ENCODE peak calls at places on chromosomes 4 and X, in seven cellular contexts. One of them, this sample, is unnamed.

GRCh38 chr4:169234137-169234855 is 36.5 kb downstream of the SH3RF1 start:
- DNase-seq in HCT116: no peak
- DNase-seq in SK-N-SH: no peak
- DNase-seq in HepG2: no peak
- DNase-seq in K562: no peak
- DNase-seq in GM12878: no peak
- DNase-seq in H1: no peak
- DNase-seq in this sample: no peak

GRCh38 chr4:60089546-60090273 is 1110.4 kb upstream of the ADGRL3 start:
- DNase-seq in HCT116: no peak
- DNase-seq in SK-N-SH: no peak
- DNase-seq in HepG2: no peak
- DNase-seq in K562: no peak
- DNase-seq in GM12878: no peak
- DNase-seq in H1: no peak
- DNase-seq in this sample: no peak

GRCh38 chrX:110430293-110431076 is 71.8 kb downstream of the RTL9 start:
- DNase-seq in HCT116: no peak
- DNase-seq in SK-N-SH: no peak
- DNase-seq in HepG2: no peak
- DNase-seq in K562: no peak
- DNase-seq in GM12878: no peak
- DNase-seq in H1: no peak
- DNase-seq in this sample: no peak

GRCh38 chrX:1516596-1517104 is 20.3 kb downstream of the P2RY8 start:
- DNase-seq in HCT116: no peak
- DNase-seq in SK-N-SH: no peak
- DNase-seq in HepG2: no peak
- DNase-seq in K562: no peak
- DNase-seq in GM12878: no peak
- DNase-seq in H1: no peak
- DNase-seq in this sample: no peak

GRCh38 chr4:130511776-130512175 is 1415.8 kb downstream of the C4orf33 start:
- DNase-seq in HCT116: no peak
- DNase-seq in SK-N-SH: no peak
- DNase-seq in HepG2: no peak
- DNase-seq in K562: no peak
- DNase-seq in GM12878: no peak
- DNase-seq in H1: no peak
- DNase-seq in this sample: no peak

GRCh38 chrX:110915579-110915978 is 120.0 kb upstream of the CHRDL1 start:
- DNase-seq in HCT116: no peak
- DNase-seq in SK-N-SH: no peak
- DNase-seq in HepG2: no peak
- DNase-seq in K562: no peak
- DNase-seq in GM12878: no peak
- DNase-seq in H1: no peak
- DNase-seq in this sample: no peak

GRCh38 chr4:16627999-16628398 is 270.4 kb downstream of the LDB2 start:
- DNase-seq in HCT116: no peak
- DNase-seq in SK-N-SH: no peak
- DNase-seq in HepG2: no peak
- DNase-seq in K562: no peak
- DNase-seq in GM12878: no peak
- DNase-seq in H1: no peak
- DNase-seq in this sample: no peak

GRCh38 chrX:69179380-69179911 is 14.2 kb upstream of the PJA1 start:
- DNase-seq in HCT116: no peak
- DNase-seq in SK-N-SH: peak
- DNase-seq in HepG2: no peak
- DNase-seq in K562: no peak
- DNase-seq in GM12878: no peak
- DNase-seq in H1: no peak
- DNase-seq in this sample: no peak

GRCh38 chr4:41154814-41155177 is 59.5 kb downstream of the APBB2 start:
- DNase-seq in HCT116: no peak
- DNase-seq in SK-N-SH: no peak
- DNase-seq in HepG2: no peak
- DNase-seq in K562: no peak
- DNase-seq in GM12878: no peak
- DNase-seq in H1: no peak
- DNase-seq in this sample: no peak

GRCh38 chr4:76003015-76003414 is 4.3 kb downstream of the CXCL9 start:
- DNase-seq in HCT116: no peak
- DNase-seq in SK-N-SH: no peak
- DNase-seq in HepG2: no peak
- DNase-seq in K562: no peak
- DNase-seq in GM12878: no peak
- DNase-seq in H1: no peak
- DNase-seq in this sample: no peak

GRCh38 chr4:75514949-75515612 is 808 bp downstream of the THAP6 start:
- DNase-seq in HCT116: no peak
- DNase-seq in SK-N-SH: peak
- DNase-seq in HepG2: no peak
- DNase-seq in K562: no peak
- DNase-seq in GM12878: peak
- DNase-seq in H1: no peak
- DNase-seq in this sample: no peak

GRCh38 chr4:182715548-182715947 is 201.6 kb downstream of the DCTD start:
- DNase-seq in HCT116: no peak
- DNase-seq in SK-N-SH: no peak
- DNase-seq in HepG2: no peak
- DNase-seq in K562: no peak
- DNase-seq in GM12878: no peak
- DNase-seq in H1: no peak
- DNase-seq in this sample: no peak

GRCh38 chr4:51825341-51825740 is 17.6 kb upstream of the DCUN1D4 start:
- DNase-seq in HCT116: no peak
- DNase-seq in SK-N-SH: no peak
- DNase-seq in HepG2: no peak
- DNase-seq in K562: no peak
- DNase-seq in GM12878: no peak
- DNase-seq in H1: no peak
- DNase-seq in this sample: no peak

GRCh38 chr4:10186228-10187214 is 69.9 kb upstream of the WDR1 start:
- DNase-seq in HCT116: no peak
- DNase-seq in SK-N-SH: no peak
- DNase-seq in HepG2: no peak
- DNase-seq in K562: peak
- DNase-seq in GM12878: no peak
- DNase-seq in H1: no peak
- DNase-seq in this sample: no peak

GRCh38 chr4:104490770-104491395 is 3.8 kb downstream of the CXXC4 start:
- DNase-seq in HCT116: no peak
- DNase-seq in SK-N-SH: peak
- DNase-seq in HepG2: peak
- DNase-seq in K562: peak
- DNase-seq in GM12878: no peak
- DNase-seq in H1: no peak
- DNase-seq in this sample: peak

GRCh38 chrX:39645059-39645895 is 452.5 kb downstream of the BCOR start:
- DNase-seq in HCT116: no peak
- DNase-seq in SK-N-SH: no peak
- DNase-seq in HepG2: no peak
- DNase-seq in K562: peak
- DNase-seq in GM12878: no peak
- DNase-seq in H1: no peak
- DNase-seq in this sample: no peak

DNA sequence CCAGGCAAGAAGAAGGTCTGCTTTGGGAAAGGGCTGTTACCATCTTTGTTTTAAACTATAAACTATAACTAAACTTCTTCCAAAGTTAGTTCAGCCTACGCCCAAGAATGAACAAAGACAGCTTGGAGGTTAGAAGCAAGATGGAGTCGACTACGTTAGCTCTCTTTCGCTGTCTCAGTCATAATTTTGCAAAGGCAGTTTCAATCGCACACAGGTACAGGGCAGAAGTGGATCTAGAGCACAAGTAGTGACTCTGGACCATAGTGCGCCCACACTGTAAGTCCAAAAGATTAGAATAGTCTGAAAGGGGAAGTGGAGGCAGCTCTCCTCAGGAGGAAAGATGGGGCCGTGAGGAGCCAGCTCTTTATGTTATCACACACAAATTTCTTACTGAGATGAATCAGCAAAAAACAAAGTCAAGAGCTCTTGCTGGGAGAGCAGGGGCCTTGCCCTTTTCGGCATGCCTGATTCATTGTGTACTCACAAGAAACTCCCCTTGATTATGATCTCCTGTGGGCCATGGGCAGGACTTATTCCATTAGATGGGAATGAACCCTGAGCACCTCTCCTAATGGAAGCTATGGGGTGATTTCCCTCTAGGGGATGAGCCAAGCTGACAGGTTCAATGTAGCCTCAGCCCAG is 58.6 kb downstream of the FUNDC1 start:
- DNase-seq in HCT116: no peak
- DNase-seq in SK-N-SH: no peak
- DNase-seq in HepG2: no peak
- DNase-seq in K562: peak
- DNase-seq in GM12878: no peak
- DNase-seq in H1: no peak
- DNase-seq in this sample: no peak
- TF ChIP-seq JUND in HCT116: no peak
- TF ChIP-seq JUND in SK-N-SH: no peak
- TF ChIP-seq JUND in HepG2: no peak
- TF ChIP-seq JUND in K562: peak
- TF ChIP-seq JUND in GM12878: no peak
- TF ChIP-seq JUND in H1: no peak
- TF ChIP-seq JUND in this sample: no peak

GRCh38 chr4:7423391-7423790 is 11.3 kb downstream of the PSAPL1 start:
- DNase-seq in HCT116: no peak
- DNase-seq in SK-N-SH: peak
- DNase-seq in HepG2: no peak
- DNase-seq in K562: no peak
- DNase-seq in GM12878: no peak
- DNase-seq in H1: no peak
- DNase-seq in this sample: no peak

GRCh38 chr4:7424553-7425111 is 10.1 kb downstream of the PSAPL1 start:
- DNase-seq in HCT116: no peak
- DNase-seq in SK-N-SH: peak
- DNase-seq in HepG2: no peak
- DNase-seq in K562: no peak
- DNase-seq in GM12878: no peak
- DNase-seq in H1: no peak
- DNase-seq in this sample: no peak

GRCh38 chr4:7425171-7425570 is 9.6 kb downstream of the PSAPL1 start:
- DNase-seq in HCT116: no peak
- DNase-seq in SK-N-SH: peak
- DNase-seq in HepG2: no peak
- DNase-seq in K562: no peak
- DNase-seq in GM12878: no peak
- DNase-seq in H1: no peak
- DNase-seq in this sample: no peak

GRCh38 chr4:7422898-7423180 is 11.9 kb downstream of the PSAPL1 start:
- DNase-seq in HCT116: no peak
- DNase-seq in SK-N-SH: peak
- DNase-seq in HepG2: no peak
- DNase-seq in K562: no peak
- DNase-seq in GM12878: no peak
- DNase-seq in H1: no peak
- DNase-seq in this sample: no peak

DNA sequence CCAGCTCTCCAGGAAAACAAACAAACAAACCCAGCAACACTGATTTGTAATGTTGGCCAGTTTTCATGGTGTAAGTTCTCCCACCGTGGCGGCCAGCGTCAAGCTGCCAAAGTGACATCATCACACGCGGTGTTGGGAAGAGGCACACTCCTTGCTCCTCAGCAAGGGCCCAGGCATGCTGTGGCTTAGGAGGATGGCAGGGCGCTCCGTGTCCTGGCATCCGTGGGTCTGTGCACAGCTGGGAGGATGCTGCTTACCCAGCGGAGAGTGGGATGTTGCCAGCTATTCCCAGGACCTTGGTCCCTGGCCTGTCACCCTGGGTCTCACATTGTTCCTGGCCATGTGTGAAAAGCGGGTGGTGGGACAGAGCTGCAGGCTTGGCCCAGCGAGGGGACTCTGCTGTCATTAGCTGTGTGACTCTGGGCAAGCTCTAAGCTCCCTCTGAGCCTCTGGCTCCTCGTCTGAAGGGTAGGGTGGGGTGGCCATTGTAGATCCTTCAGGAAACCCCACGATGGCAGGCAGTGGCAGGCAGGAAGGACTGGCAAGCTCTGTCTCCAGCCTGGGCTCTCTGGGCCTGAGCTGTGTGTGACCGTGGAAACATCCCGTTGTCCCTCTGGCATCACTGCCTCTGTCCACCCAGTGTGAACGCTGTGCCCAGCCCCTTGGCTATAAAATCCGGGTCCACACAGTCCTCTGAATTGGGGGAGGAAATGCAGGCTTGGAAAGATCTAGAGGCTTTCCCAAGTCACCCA is 10.8 kb downstream of the PSAPL1 start:
- DNase-seq in HCT116: no peak
- DNase-seq in SK-N-SH: peak
- DNase-seq in HepG2: no peak
- DNase-seq in K562: no peak
- DNase-seq in GM12878: no peak
- DNase-seq in H1: no peak
- DNase-seq in this sample: no peak
- TF ChIP-seq JUND in HCT116: no peak
- TF ChIP-seq JUND in SK-N-SH: no peak
- TF ChIP-seq JUND in HepG2: no peak
- TF ChIP-seq JUND in K562: no peak
- TF ChIP-seq JUND in GM12878: no peak
- TF ChIP-seq JUND in H1: no peak
- TF ChIP-seq JUND in this sample: no peak

DNA sequence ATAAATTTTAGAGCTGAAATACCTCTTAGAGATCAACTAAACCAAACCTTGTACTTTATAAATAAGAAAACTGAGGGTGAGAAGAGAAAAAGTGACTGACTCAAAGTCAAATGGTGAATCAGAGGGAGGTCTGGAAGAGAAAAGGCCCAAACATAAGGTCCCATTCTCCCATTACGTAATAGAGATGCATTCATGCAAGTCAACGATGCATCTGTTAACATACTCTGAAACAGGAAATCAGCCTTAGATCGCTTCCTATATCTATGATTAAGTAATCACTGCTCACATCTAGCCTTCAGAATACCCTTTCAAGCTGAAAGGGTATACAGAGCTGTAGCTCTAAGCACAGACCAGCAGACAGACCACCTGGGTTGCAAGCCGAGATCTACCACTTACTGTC is 6.5 kb downstream of the RNF150 start:
- DNase-seq in HCT116: no peak
- DNase-seq in SK-N-SH: no peak
- DNase-seq in HepG2: no peak
- DNase-seq in K562: no peak
- DNase-seq in GM12878: no peak
- DNase-seq in H1: no peak
- DNase-seq in this sample: no peak
- TF ChIP-seq JUND in HCT116: no peak
- TF ChIP-seq JUND in SK-N-SH: no peak
- TF ChIP-seq JUND in HepG2: no peak
- TF ChIP-seq JUND in K562: no peak
- TF ChIP-seq JUND in GM12878: no peak
- TF ChIP-seq JUND in H1: no peak
- TF ChIP-seq JUND in this sample: no peak

DNA sequence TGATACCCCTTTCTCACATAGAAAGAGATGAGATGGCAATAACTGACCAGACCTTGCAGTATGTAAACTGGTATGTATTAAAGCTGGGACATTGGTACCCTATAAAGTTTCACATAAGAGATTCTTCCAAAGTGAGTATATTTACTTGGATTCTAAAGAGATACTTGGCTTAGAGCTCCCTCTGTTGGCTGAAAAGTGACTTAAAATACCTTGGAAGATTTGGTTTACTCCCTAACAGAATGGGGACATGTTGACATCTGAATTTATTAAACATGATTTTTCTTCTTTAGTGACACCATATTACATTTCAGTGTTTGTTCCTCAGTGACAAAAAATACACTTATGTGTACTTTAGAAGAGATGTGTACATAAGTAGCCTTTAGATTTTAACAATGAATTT is 47.9 kb upstream of the RGN start:
- DNase-seq in HCT116: peak
- DNase-seq in SK-N-SH: peak
- DNase-seq in HepG2: peak
- DNase-seq in K562: peak
- DNase-seq in GM12878: peak
- DNase-seq in H1: no peak
- DNase-seq in this sample: peak
- TF ChIP-seq JUND in HCT116: no peak
- TF ChIP-seq JUND in SK-N-SH: no peak
- TF ChIP-seq JUND in HepG2: no peak
- TF ChIP-seq JUND in K562: no peak
- TF ChIP-seq JUND in GM12878: no peak
- TF ChIP-seq JUND in H1: no peak
- TF ChIP-seq JUND in this sample: no peak